ENCODE peak calls at places on chromosomes 16 and 17, in four cellular contexts. Y is WTC11, Z is GM12878, L is K562. B is an unnamed sample.

GRCh38 chr17:66355510-66355909 is 53.1 kb downstream of the PRKCA start:
- DNase-seq in Y (no peak), Z (no peak), L (no peak), B (no peak)

GRCh38 chr17:77535435-77535834 is 394.7 kb downstream of the SEC14L1 start:
- DNase-seq in Z (no peak), Y (no peak), L (no peak), B (no peak)

GRCh38 chr17:47808036-47808829 is 13.4 kb downstream of the OSBPL7 start:
- DNase-seq in Z (no peak), L (no peak), Y (no peak), B (peak)

GRCh38 chr16:1990336-1991134 is 765 bp downstream of the SYNGR3 start:
- DNase-seq in Y (peak), L (peak), Z (no peak), B (peak)

GRCh38 chr17:47203984-47204721 is 5.0 kb upstream of the MYL4 start:
- DNase-seq in Z (no peak), Y (no peak), L (no peak), B (no peak)

GRCh38 chr16:88810166-88810867 is 1.4 kb downstream of the APRT start:
- DNase-seq in L (no peak), Z (no peak), Y (no peak), B (no peak)

GRCh38 chr16:56848955-56849689 is 15.9 kb upstream of the SLC12A3 start:
- DNase-seq in L (no peak), Y (no peak), Z (no peak), B (no peak)

GRCh38 chr17:68775338-68775737 is 174.2 kb upstream of the FAM20A start:
- DNase-seq in Z (no peak), L (no peak), Y (no peak), B (no peak)

GRCh38 chr16:85046957-85047866 is 19.6 kb downstream of the KIAA0513 start:
- DNase-seq in Z (no peak), Y (no peak), L (peak), B (no peak)

GRCh38 chr16:85361441-85362118 is 249.3 kb upstream of the CIBAR2 start:
- DNase-seq in Y (no peak), L (peak), Z (no peak), B (peak)

GRCh38 chr17:63274156-63274555 is 171.9 kb downstream of the CYB561 start:
- DNase-seq in Z (no peak), Y (no peak), L (no peak), B (no peak)

GRCh38 chr17:73492802-73493139 is 151.5 kb downstream of the SDK2 start:
- DNase-seq in Z (no peak), Y (peak), L (no peak), B (peak)

GRCh38 chr17:49249292-49249794 is 18.8 kb upstream of the PHOSPHO1 start:
- DNase-seq in L (peak), Y (no peak), Z (no peak), B (no peak)

GRCh38 chr16:60582528-60582927 is 1453.7 kb downstream of the CDH8 start:
- DNase-seq in Y (no peak), Z (no peak), L (no peak), B (no peak)

GRCh38 chr17:69828087-69828486 is 246.9 kb upstream of the KCNJ16 start:
- DNase-seq in L (no peak), Y (no peak), Z (no peak), B (no peak)

GRCh38 chr17:83190601-83191387 is 111.4 kb downstream of the METRNL start:
- DNase-seq in Y (no peak), Z (no peak), L (no peak), B (no peak)

GRCh38 chr17:57419940-57420522 is 163.7 kb downstream of the MSI2 start:
- DNase-seq in Y (no peak), Z (no peak), L (no peak), B (no peak)

GRCh38 chr16:57618306-57619132 is 9.9 kb upstream of the ADGRG1 start:
- DNase-seq in L (no peak), Y (peak), Z (no peak), B (no peak)

GRCh38 chr17:78079253-78079652 is 49.3 kb downstream of the TMC6 start:
- DNase-seq in Z (no peak), Y (no peak), L (no peak), B (no peak)

GRCh38 chr17:15501788-15502187 is 34.4 kb upstream of the CDRT4 start:
- DNase-seq in L (no peak), Z (no peak), Y (no peak), B (no peak)

GRCh38 chr16:66841366-66841765 is 2.8 kb upstream of the CA7 start:
- DNase-seq in Y (no peak), Z (no peak), L (no peak), B (no peak)

GRCh38 chr16:70679653-70680494 is 6.0 kb downstream of the MTSS2 start:
- DNase-seq in L (peak), Y (peak), Z (no peak), B (peak)

GRCh38 chr17:81706757-81707624 is 3.8 kb downstream of the MRPL12 start:
- DNase-seq in Z (no peak), Y (peak), L (peak), B (no peak)

GRCh38 chr17:27489045-27489715 is 32.9 kb downstream of the KSR1 start:
- DNase-seq in Y (no peak), Z (no peak), L (no peak), B (no peak)

GRCh38 chr16:52265446-52265861 is 281.5 kb downstream of the TOX3 start:
- DNase-seq in Y (no peak), Z (no peak), L (no peak), B (no peak)

GRCh38 chr17:10739341-10739905 is 9.6 kb upstream of the TMEM220 start:
- DNase-seq in Z (no peak), L (no peak), Y (no peak), B (no peak)

GRCh38 chr17:16997514-16998429 is 25.9 kb upstream of the TNFRSF13B start:
- DNase-seq in L (no peak), Z (no peak), Y (no peak), B (peak)

GRCh38 chr17:65057520-65058075 is 1.1 kb upstream of the GNA13 start:
- DNase-seq in Y (no peak), Z (no peak), L (no peak), B (no peak)

GRCh38 chr16:66135376-66135775 is 231.1 kb upstream of the CDH5 start:
- DNase-seq in Z (no peak), Y (no peak), L (no peak), B (no peak)

GRCh38 chr17:43595466-43595865 is 49.3 kb upstream of the ETV4 start:
- DNase-seq in Z (no peak), L (no peak), Y (no peak), B (no peak)

GRCh38 chr17:76379275-76379641 is 5.2 kb upstream of the SPHK1 start:
- DNase-seq in Z (no peak), Y (no peak), L (no peak), B (no peak)

GRCh38 chr16:83926726-83927397 is 26.2 kb upstream of the OSGIN1 start:
- DNase-seq in L (peak), Y (peak), Z (no peak), B (peak)

GRCh38 chr16:66091462-66091861 is 275.0 kb upstream of the CDH5 start:
- DNase-seq in Z (no peak), L (no peak), Y (no peak), B (no peak)

GRCh38 chr17:58308173-58308984 is 20.2 kb downstream of the TSPOAP1 start:
- DNase-seq in L (no peak), Y (peak), Z (no peak), B (peak)

GRCh38 chr16:2829501-2830354 is at the start of gene ZG16B:
- DNase-seq in Z (no peak), L (no peak), Y (no peak), B (peak)

GRCh38 chr16:50800074-50800473 is 58.2 kb downstream of the CYLD start:
- DNase-seq in Y (no peak), L (no peak), Z (no peak), B (no peak)

GRCh38 chr16:77890075-77890474 is 101.7 kb downstream of the VAT1L start:
- DNase-seq in Z (no peak), L (no peak), Y (no peak), B (no peak)

GRCh38 chr16:50459681-50460080 is 88.5 kb upstream of the NKD1 start:
- DNase-seq in Z (no peak), L (no peak), Y (no peak), B (no peak)

DNA sequence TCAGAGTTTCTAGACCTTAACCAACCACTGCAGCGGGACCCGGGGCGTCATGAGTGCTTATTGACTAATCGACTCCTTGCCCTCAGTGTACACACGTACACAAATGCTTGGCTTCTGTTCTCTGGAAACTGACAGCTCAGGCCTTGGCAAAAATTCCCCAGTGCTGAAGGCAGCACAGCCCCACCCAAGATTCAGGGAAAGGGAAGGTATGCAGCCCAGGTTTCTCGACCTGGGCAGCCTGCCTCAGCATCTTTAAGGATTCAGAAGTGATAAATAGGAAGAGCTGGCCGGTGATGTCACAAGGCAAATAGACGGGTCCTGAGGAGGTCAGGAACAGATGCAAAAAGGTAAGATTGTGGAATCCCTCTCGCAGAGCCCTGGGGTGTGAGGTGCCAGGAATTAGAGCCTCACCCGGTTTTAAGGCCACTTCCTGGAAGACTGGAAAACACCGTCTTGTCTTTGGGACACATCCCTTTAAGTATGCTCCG is 9.0 kb upstream of the CDH3 start:
- DNase-seq in L (no peak), Y (no peak), Z (no peak), B (no peak)
- TF ChIP-seq USF1 in L (no peak), Y (no peak), Z (no peak), B (no peak)

DNA sequence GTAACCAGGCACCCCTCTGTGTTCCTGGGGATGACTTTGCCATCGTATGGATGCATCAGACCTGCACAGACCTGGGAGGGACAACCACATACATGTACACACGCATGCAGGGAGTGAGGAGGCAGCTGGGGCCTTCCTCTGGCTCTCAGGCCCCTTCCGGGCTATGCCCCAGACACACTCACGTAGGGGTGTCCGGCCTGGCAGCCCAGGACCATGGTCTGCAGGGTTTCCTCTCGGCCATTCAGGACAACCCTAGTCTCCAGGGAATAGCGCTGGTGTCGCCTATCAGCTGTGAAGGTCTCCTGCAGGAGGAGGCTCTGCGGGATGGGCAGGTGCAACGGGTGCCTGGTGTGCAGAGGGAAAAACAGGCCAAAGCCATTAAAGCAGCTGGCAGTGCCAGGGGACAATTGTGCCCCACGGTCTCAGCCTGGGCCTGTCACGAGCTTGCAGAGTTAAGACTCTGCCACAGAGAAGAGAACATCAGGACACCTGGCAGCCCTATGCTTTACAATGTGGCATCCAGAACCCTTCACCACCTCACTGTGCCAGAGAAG is 101.4 kb downstream of the RMI2 start:
- DNase-seq in L (no peak), Z (no peak), Y (no peak), B (peak)
- TF ChIP-seq USF1 in L (no peak), Z (no peak), Y (no peak), B (no peak)

GRCh38 chr17:35138218-35138617 is 3.9 kb downstream of the NLE1 start:
- DNase-seq in L (no peak), Y (no peak), Z (no peak), B (no peak)

GRCh38 chr17:35144840-35145239 is 2.7 kb upstream of the NLE1 start:
- DNase-seq in Z (no peak), L (no peak), Y (no peak), B (no peak)

GRCh38 chr17:35146214-35146833 is 1.3 kb upstream of the UNC45B start:
- DNase-seq in Y (no peak), Z (no peak), L (no peak), B (no peak)

GRCh38 chr17:35142467-35142796 is 329 bp upstream of the NLE1 start:
- DNase-seq in Y (no peak), L (no peak), Z (no peak), B (no peak)

DNA sequence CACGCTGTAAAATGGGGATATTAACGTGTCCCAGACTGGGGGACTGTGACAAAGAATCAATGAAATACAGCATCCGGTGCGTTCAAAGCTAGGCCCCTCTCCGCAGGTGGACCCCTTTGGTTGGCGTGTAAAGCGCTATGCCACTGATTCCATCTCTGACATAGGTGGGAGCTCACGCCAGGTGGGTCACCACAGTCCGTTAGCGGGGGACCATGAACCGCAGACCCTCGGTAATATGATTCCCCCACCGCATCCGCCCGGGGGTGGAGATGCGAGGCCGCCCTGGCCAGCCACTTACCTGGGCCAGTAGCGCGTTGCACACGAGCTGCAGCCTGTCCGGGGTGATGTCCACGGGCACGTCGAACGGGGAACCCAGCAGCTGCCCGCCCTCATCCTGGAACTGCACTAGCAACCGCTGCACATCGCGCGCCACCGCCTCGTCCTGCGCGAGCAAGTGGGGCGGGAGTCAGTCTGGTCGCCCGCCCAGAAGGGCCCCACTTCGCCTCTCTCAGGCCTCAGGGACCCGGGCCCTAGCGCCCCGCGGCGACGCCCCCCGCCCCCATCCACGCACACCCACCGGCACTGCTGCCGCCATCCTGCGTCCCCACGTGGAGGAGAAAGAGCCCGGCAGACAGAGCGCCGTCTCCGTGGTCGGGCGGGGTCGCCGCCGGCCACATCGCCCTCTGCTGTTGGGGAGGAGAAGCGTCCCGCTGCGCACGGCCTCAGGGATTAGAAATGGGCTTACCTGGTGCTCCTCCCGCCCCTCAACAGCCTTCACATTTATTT is at the start of gene NLE1:
- DNase-seq in Z (peak), Y (peak), L (peak), B (peak)
- TF ChIP-seq USF1 in Z (peak), Y (peak), L (peak), B (peak)

DNA sequence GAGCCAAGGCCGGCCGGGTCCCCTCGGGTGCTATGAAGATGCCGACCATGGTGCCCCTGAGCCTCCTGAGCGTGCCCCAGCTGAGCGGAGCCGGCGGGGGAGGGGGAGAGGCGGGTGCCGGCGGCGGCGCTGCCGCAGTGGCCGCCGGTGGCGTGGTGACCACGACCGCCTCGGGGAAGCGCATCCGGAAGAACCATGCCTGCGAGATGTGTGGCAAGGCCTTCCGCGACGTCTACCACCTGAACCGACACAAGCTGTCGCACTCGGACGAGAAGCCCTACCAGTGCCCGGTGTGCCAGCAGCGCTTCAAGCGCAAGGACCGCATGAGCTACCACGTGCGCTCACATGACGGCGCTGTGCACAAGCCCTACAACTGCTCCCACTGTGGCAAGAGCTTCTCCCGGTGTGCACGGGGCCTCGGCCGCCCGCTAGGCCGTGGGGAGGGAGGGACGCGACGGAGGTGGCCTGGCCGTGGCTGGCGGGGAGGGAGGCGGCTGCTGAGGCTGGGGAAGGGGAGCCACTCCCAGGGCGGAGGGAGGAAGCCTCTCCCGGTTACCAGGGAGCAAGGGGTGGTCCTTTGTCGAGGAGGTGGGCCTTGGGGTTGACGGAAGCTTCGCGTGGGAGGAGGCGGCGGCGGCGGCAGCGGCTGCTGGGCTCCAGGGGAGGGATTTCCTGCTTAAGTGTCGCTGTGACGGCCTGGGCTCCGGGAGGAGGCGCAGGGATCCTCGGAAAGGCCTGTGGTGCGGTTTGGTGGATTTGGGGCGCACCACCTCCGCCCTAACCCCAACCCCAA is 1.3 kb downstream of the MAZ start:
- DNase-seq in Y (peak), L (peak), Z (no peak), B (peak)
- TF ChIP-seq USF1 in Y (peak), L (peak), Z (peak), B (no peak)